ENCODE peak calls at places on chromosomes 11 and 22, in nine cellular contexts. W is activated T-cell treated with anti-CD3 and anti-CD28 coated beads, Interleukin-2, amount 50 U/mL, for 72 hours; A is HTR-8/SVneo; X is stimulated activated CD4-positive, alpha-beta T cell treated with anti-CD3 and anti-CD28 coated beads, Interleukin-2, amount 100 ng/mL, for 48 hours; I is spleen; B is dermis microvascular lymphatic vessel endothelial cell; K is KBM-7; F is A549; N is effector memory CD4-positive, alpha-beta T cell. U is an unnamed sample.

GRCh38 chr22:20319041-20319744 is 667 bp downstream of the DGCR6L start:
- DNase-seq in W (no peak), A (no peak), X (no peak), I (peak; percentile 56), B (peak; percentile 17), K (peak; percentile 42), F (no peak), N (no peak), U (no peak)

GRCh38 chr11:67689178-67689577 is 14.8 kb upstream of the ALDH3B2 start:
- DNase-seq in W (no peak), A (no peak), X (no peak), I (no peak), B (no peak), K (no peak), F (no peak), N (no peak), U (no peak)

GRCh38 chr11:46594785-46595184 is 962 bp upstream of the AMBRA1 start:
- DNase-seq in W (no peak), A (no peak), X (no peak), I (no peak), B (no peak), K (no peak), F (no peak), N (no peak), U (no peak)

GRCh38 chr11:1260023-1260501 is 37.2 kb downstream of the MUC5B start:
- DNase-seq in W (peak; percentile 41), A (no peak), X (peak; percentile 55), I (no peak), B (peak; percentile 37), K (no peak), F (peak; percentile 76), N (peak; percentile 15), U (peak; percentile 96)

GRCh38 chr11:27216268-27217149 is 146.5 kb downstream of the CCDC34 start:
- DNase-seq in W (no peak), A (no peak), X (no peak), I (peak; percentile 83), B (peak; percentile 16), K (no peak), F (no peak), N (no peak), U (peak; percentile 50)

GRCh38 chr11:131748146-131749050 is 378.0 kb downstream of the NTM start:
- DNase-seq in W (peak; percentile 10), A (peak; percentile 24), X (peak; percentile 17), I (no peak), B (peak; percentile 71), K (peak; percentile 46), F (peak; percentile 33), N (no peak), U (peak; percentile 65)

GRCh38 chr22:19811811-19812771 is 42.6 kb downstream of the GNB1L start:
- DNase-seq in W (no peak), A (no peak), X (no peak), I (peak; percentile 65), B (no peak), K (no peak), F (no peak), N (no peak), U (peak; percentile 68)

GRCh38 chr11:10109836-10110235 is 184.2 kb downstream of the SBF2 start:
- DNase-seq in W (no peak), A (no peak), X (no peak), I (no peak), B (peak; percentile 19), K (no peak), F (no peak), N (no peak), U (no peak)

GRCh38 chr11:64095949-64096348 is 60.2 kb downstream of the FLRT1 start:
- DNase-seq in W (no peak), A (no peak), X (no peak), I (no peak), B (peak; percentile 22), K (no peak), F (no peak), N (no peak), U (no peak)

GRCh38 chr22:43171607-43172006 is 15.3 kb downstream of the TTLL12 start:
- DNase-seq in W (no peak), A (no peak), X (no peak), I (peak; percentile 42), B (no peak), K (no peak), F (no peak), N (no peak), U (peak; percentile 83)

GRCh38 chr11:102421262-102421661 is 31.3 kb downstream of the TMEM123 start:
- DNase-seq in W (no peak), A (no peak), X (no peak), I (no peak), B (no peak), K (no peak), F (no peak), N (no peak), U (no peak)

GRCh38 chr11:19524171-19524671 is 188.4 kb upstream of the NAV2 start:
- DNase-seq in W (no peak), A (no peak), X (no peak), I (no peak), B (peak; percentile 25), K (no peak), F (no peak), N (no peak), U (no peak)

GRCh38 chr11:117143390-117143789 is 697 bp upstream of the PAFAH1B2 start:
- DNase-seq in W (peak; percentile 29), A (peak; percentile 43), X (peak; percentile 9), I (no peak), B (peak; percentile 42), K (peak; percentile 50), F (peak; percentile 43), N (no peak), U (no peak)

GRCh38 chr22:27238935-27239510 is 562.5 kb downstream of the MN1 start:
- DNase-seq in W (no peak), A (peak; percentile 79), X (no peak), I (no peak), B (peak; percentile 92), K (peak; percentile 7), F (peak; percentile 91), N (no peak), U (peak; percentile 94)

GRCh38 chr11:8263769-8264410 is at the start of gene LMO1:
- DNase-seq in W (peak; percentile 83), A (peak; percentile 90), X (peak; percentile 76), I (peak; percentile 92), B (peak; percentile 77), K (peak; percentile 77), F (peak; percentile 74), N (peak; percentile 25), U (peak; percentile 100)

GRCh38 chr11:69894126-69895047 is 75.2 kb upstream of the FGF3 start:
- DNase-seq in W (no peak), A (no peak), X (no peak), I (peak; percentile 61), B (no peak), K (no peak), F (no peak), N (no peak), U (peak; percentile 14)

GRCh38 chr11:1120532-1121342 is 37.0 kb upstream of the MUC5AC start:
- DNase-seq in W (no peak), A (no peak), X (no peak), I (peak; percentile 69), B (no peak), K (no peak), F (no peak), N (no peak), U (peak; percentile 69)

GRCh38 chr11:67468835-67469811 is at the start of gene TMEM134:
- DNase-seq in W (peak; percentile 92), A (peak; percentile 98), X (peak; percentile 97), I (peak; percentile 99), B (peak; percentile 95), K (peak; percentile 83), F (peak; percentile 94), N (peak; percentile 85), U (peak; percentile 99)

GRCh38 chr22:28989912-28990311 is 71.7 kb downstream of the C22orf31 start:
- DNase-seq in W (no peak), A (no peak), X (no peak), I (no peak), B (no peak), K (no peak), F (no peak), N (no peak), U (no peak)

GRCh38 chr11:74097838-74098237 is 73.0 kb downstream of the C2CD3 start:
- DNase-seq in W (no peak), A (no peak), X (no peak), I (no peak), B (no peak), K (no peak), F (no peak), N (no peak), U (no peak)

GRCh38 chr22:48088926-48089536 is 1326.6 kb downstream of the TBC1D22A start:
- DNase-seq in W (no peak), A (no peak), X (no peak), I (no peak), B (no peak), K (no peak), F (no peak), N (no peak), U (no peak)

GRCh38 chr22:47197735-47198500 is 435.5 kb downstream of the TBC1D22A start:
- DNase-seq in W (no peak), A (no peak), X (no peak), I (peak; percentile 69), B (no peak), K (no peak), F (no peak), N (no peak), U (peak; percentile 73)

GRCh38 chr22:28397324-28397723 is 282.3 kb downstream of the TTC28 start:
- DNase-seq in W (no peak), A (no peak), X (no peak), I (no peak), B (no peak), K (no peak), F (no peak), N (no peak), U (no peak)

GRCh38 chr11:96748639-96749370 is 359.0 kb downstream of the JRKL start:
- DNase-seq in W (no peak), A (peak; percentile 18), X (no peak), I (no peak), B (peak; percentile 44), K (no peak), F (no peak), N (no peak), U (peak; percentile 48)

GRCh38 chr22:25623310-25623734 is 58.8 kb downstream of the GRK3 start:
- DNase-seq in W (peak; percentile 49), A (no peak), X (no peak), I (no peak), B (no peak), K (no peak), F (no peak), N (no peak), U (peak; percentile 22)

GRCh38 chr11:60121259-60121658 is 32.8 kb downstream of the MS4A2 start:
- DNase-seq in W (no peak), A (no peak), X (no peak), I (no peak), B (no peak), K (no peak), F (no peak), N (no peak), U (no peak)

GRCh38 chr11:14809466-14809865 is 82.6 kb downstream of the CYP2R1 start:
- DNase-seq in W (no peak), A (no peak), X (no peak), I (no peak), B (no peak), K (no peak), F (no peak), N (no peak), U (no peak)

GRCh38 chr11:120178441-120179070 is 32.3 kb upstream of the OAF start:
- DNase-seq in W (no peak), A (no peak), X (no peak), I (peak; percentile 37), B (no peak), K (no peak), F (no peak), N (no peak), U (no peak)

GRCh38 chr22:23306438-23306921 is 126.2 kb downstream of the BCR start:
- DNase-seq in W (no peak), A (no peak), X (no peak), I (peak; percentile 78), B (peak; percentile 89), K (no peak), F (no peak), N (no peak), U (peak; percentile 88)

GRCh38 chr11:83257638-83258229 is 28.4 kb downstream of the CCDC90B start:
- DNase-seq in W (no peak), A (peak; percentile 64), X (no peak), I (no peak), B (peak; percentile 62), K (no peak), F (no peak), N (no peak), U (peak; percentile 53)

GRCh38 chr11:124943731-124944130 is 7.9 kb upstream of the HEPACAM start:
- DNase-seq in W (no peak), A (no peak), X (no peak), I (no peak), B (no peak), K (no peak), F (no peak), N (no peak), U (no peak)

U was measured in osteoblast.